ENCODE peak calls at places on chromosomes 12 and 14, in six cellular contexts. Y, T, A, B, X and I are unnamed samples.

GRCh38 chr14:91112172-91112571 is 1.7 kb upstream of the DGLUCY start:
- DNase-seq in Y (no peak), T (no peak), A (no peak), B (no peak), X (no peak), I (no peak)

GRCh38 chr12:54141534-54142475 is 47.0 kb downstream of the SMUG1 start:
- DNase-seq in Y (no peak), T (no peak), A (no peak), B (no peak), X (no peak), I (no peak)

GRCh38 chr14:80664576-80664975 is 277.0 kb downstream of the CEP128 start:
- DNase-seq in Y (no peak), T (no peak), A (peak), B (no peak), X (no peak), I (no peak)

GRCh38 chr12:3047961-3048360 is 29.2 kb upstream of the TSPAN9 start:
- DNase-seq in Y (no peak), T (peak), A (no peak), B (no peak), X (no peak), I (no peak)

GRCh38 chr12:105522166-105522825 is 191.8 kb downstream of the C12orf75 start:
- DNase-seq in Y (no peak), T (no peak), A (no peak), B (no peak), X (no peak), I (no peak)

GRCh38 chr12:111102062-111102735 is 181.8 kb upstream of the MYL2 start:
- DNase-seq in Y (no peak), T (no peak), A (no peak), B (no peak), X (no peak), I (no peak)

GRCh38 chr14:68306934-68307758 is 485.7 kb downstream of the ZFP36L1 start:
- DNase-seq in Y (peak), T (no peak), A (peak), B (no peak), X (no peak), I (no peak)

GRCh38 chr12:91178139-91178561 is 4.5 kb downstream of the DCN start:
- DNase-seq in Y (no peak), T (no peak), A (peak), B (no peak), X (no peak), I (no peak)

GRCh38 chr12:52139579-52140062 is 52.2 kb downstream of the KRT80 start:
- DNase-seq in Y (no peak), T (peak), A (no peak), B (no peak), X (no peak), I (no peak)

GRCh38 chr12:120013659-120014380 is 24.8 kb downstream of the BICDL1 start:
- DNase-seq in Y (peak), T (peak), A (peak), B (no peak), X (peak), I (no peak)

GRCh38 chr12:104478396-104479140 is 21.8 kb downstream of the CHST11 start:
- DNase-seq in Y (no peak), T (peak), A (no peak), B (no peak), X (peak), I (no peak)

GRCh38 chr14:62101189-62101588 is 339.0 kb downstream of the SNAPC1 start:
- DNase-seq in Y (no peak), T (no peak), A (no peak), B (no peak), X (no peak), I (no peak)

GRCh38 chr14:74922752-74923401 is at the start of gene RPS6KL1:
- DNase-seq in Y (peak), T (peak), A (peak), B (peak), X (no peak), I (peak)

GRCh38 chr12:116771651-116772050 is 33.5 kb downstream of the RNFT2 start:
- DNase-seq in Y (no peak), T (no peak), A (no peak), B (no peak), X (no peak), I (no peak)

GRCh38 chr12:116773276-116773731 is 35.2 kb downstream of the RNFT2 start:
- DNase-seq in Y (peak), T (no peak), A (peak), B (no peak), X (no peak), I (no peak)

GRCh38 chr12:116779597-116779996 is 41.5 kb downstream of the RNFT2 start:
- DNase-seq in Y (no peak), T (no peak), A (no peak), B (no peak), X (no peak), I (no peak)

GRCh38 chr12:116774020-116774419 is 35.9 kb downstream of the RNFT2 start:
- DNase-seq in Y (no peak), T (no peak), A (no peak), B (no peak), X (no peak), I (no peak)
- TF ChIP-seq ZNF274 in Y (no peak), T (no peak), A (no peak), B (no peak), X (no peak), I (no peak)

GRCh38 chr12:85639834-85640233 is 196.4 kb downstream of the RASSF9 start:
- DNase-seq in Y (no peak), T (no peak), A (no peak), B (no peak), X (no peak), I (no peak)
- TF ChIP-seq YY1 in Y (no peak), T (no peak), A (no peak), B (no peak), X (no peak), I (no peak)

GRCh38 chr14:60266021-60266937 is 17.3 kb downstream of the PPM1A start:
- DNase-seq in Y (peak), T (peak), A (peak), B (no peak), X (no peak), I (no peak)
- TF ChIP-seq ZNF274 in Y (no peak), T (no peak), A (no peak), B (no peak), X (no peak), I (no peak)

DNA sequence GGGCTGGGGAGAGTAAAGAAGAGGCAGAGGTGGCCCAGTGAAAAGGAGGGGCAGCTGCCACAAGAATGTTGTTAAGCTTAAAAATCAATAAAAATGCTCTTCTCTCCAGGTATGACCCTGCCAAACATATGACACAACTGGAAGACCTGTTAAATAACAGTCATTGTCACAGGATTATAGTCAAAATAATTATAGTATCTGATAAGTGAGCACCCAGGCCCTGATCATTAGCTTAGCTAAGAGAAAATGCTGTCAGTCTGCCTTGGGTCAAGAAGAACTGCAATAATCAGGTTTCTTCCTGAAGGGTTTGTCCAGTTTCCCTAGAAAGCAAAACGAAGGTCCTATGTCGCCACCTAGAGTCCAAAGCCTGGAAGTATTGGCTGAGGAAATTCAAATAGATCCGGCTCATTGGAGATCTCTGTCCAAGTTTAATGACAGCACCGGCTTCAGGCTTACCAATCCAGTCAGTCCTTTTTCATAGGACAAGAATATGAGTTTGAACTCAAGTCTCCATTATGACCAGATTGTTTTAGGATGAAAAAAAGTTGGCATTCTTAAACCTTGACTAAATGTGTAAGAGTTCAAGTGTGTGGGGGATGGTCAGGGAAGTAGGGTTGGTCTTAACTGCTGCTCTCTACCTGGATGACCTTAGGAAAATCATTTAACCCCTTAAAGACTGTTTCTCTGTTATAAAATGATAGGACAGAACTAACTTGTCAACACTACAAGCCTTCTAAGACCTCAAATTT is 22.5 kb upstream of the NKX2-8 start:
- DNase-seq in Y (peak), T (peak), A (peak), B (no peak), X (no peak), I (peak)
- TF ChIP-seq YY1 in Y (no peak), T (no peak), A (no peak), B (no peak), X (no peak), I (no peak)

GRCh38 chr12:73935817-73936216 is 601.8 kb upstream of the ATXN7L3B start:
- DNase-seq in Y (peak), T (no peak), A (no peak), B (peak), X (no peak), I (peak)
- TF ChIP-seq ZNF274 in Y (no peak), T (no peak), A (no peak), B (no peak), X (no peak), I (no peak)

GRCh38 chr12:25789520-25789919 is 169.0 kb upstream of the RASSF8 start:
- DNase-seq in Y (no peak), T (no peak), A (no peak), B (no peak), X (no peak), I (no peak)
- TF ChIP-seq YY1 in Y (no peak), T (no peak), A (no peak), B (no peak), X (no peak), I (no peak)

GRCh38 chr12:11779286-11779685 is 129.8 kb downstream of the ETV6 start:
- DNase-seq in Y (no peak), T (no peak), A (no peak), B (no peak), X (peak), I (no peak)

GRCh38 chr12:11777962-11778361 is 128.5 kb downstream of the ETV6 start:
- DNase-seq in Y (no peak), T (no peak), A (no peak), B (no peak), X (no peak), I (no peak)

GRCh38 chr12:11778703-11779102 is 129.2 kb downstream of the ETV6 start:
- DNase-seq in Y (no peak), T (no peak), A (no peak), B (no peak), X (no peak), I (no peak)

GRCh38 chr12:11782914-11783420 is 133.5 kb downstream of the ETV6 start:
- DNase-seq in Y (no peak), T (no peak), A (no peak), B (no peak), X (no peak), I (no peak)

DNA sequence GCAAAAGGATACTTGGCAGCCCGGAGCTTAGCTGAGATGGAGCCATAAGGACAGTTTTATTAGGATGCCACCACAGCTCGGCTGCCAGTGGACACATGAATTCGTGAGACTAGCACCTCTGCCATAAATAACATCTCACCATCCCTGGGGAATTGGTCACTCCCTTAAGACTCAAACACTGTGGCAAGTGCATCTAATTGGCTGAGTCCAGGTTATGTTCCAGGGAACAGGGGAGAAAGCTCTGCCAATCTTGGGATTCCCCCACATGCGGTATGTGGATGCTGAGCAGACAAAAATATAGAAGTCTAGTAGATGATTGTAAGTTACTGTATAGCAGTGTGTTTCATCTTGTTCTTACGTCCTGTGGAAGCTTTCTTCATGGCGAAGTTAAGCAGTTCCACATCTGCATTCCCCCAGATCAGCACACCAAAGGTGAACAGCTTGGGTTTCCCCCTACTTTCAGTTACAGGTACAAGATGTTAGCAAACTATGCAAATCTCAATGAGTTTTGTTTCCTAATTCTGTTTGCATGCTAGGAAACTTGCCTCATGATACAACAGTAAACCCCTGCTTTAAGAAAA is 131.1 kb downstream of the ETV6 start:
- DNase-seq in Y (no peak), T (no peak), A (no peak), B (no peak), X (peak), I (no peak)
- TF ChIP-seq ZNF274 in Y (no peak), T (no peak), A (no peak), B (no peak), X (no peak), I (no peak)

DNA sequence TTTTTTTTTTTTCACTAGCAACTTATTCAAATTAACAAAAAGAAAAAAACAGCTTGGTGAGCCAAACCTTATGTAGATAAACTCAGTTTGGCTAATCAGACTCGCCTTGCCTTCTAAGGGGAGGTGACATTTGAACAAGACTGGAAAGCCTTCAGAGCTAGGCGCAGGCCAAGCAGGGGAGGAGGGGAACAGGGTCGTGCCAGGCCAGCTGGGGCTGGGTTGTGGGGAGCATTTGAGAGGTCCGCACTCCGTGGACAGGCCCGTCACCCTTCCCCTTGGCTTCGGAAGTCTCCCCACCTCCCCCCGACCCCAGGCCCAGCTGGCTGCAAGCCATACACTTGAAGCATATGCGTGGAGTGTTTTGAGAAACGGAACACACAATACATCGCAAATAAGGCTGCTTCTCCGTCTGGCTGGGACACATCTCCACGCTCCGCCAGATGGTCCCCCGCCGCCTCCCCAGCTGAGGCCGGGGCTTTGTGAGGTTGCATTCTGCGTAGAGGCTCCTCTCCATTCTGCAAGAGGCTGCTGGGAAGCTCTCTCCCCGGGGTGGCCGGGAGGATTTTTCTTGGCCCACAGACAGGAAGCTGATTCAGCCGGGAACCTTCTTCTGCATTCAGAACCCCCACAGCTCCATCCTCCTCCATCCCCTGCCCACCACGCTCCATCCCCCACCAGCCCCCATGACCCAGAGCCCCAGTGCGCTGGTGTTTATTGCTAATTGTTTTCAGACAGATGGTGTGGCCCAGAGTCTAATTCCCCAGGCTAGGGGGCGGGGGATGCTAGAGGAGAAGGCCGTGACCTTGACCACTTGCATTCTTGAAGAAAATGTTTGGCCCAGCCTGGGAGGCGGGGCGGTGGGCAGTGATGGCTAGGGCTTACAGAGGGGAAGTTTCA is 88.2 kb upstream of the NCOR2 start:
- DNase-seq in Y (no peak), T (no peak), A (no peak), B (peak), X (no peak), I (peak)
- TF ChIP-seq YY1 in Y (no peak), T (no peak), A (no peak), B (no peak), X (no peak), I (no peak)